ENCODE peak calls at places on chromosomes 6 and 20, in nine cellular contexts. A is cardiac muscle cell, N is adrenal gland, X is PC-3, W is Peyer's patch, M is choroid plexus epithelial cell, O is endodermal cell, I is retinal pigment epithelial cell, T is brain microvascular endothelial cell. D is an unnamed sample.

GRCh38 chr20:50121858-50122271 is 8.9 kb upstream of the UBE2V1 start:
- DNase-seq in W (no peak), A (peak), X (peak), T (no peak), O (peak), M (peak), I (no peak), N (no peak), D (no peak)

GRCh38 chr6:38882157-38882556 is 166.4 kb upstream of the GLP1R start:
- DNase-seq in O (no peak), A (no peak), X (no peak), M (no peak), W (no peak), I (no peak), N (no peak), T (no peak), D (no peak)

GRCh38 chr6:164578616-164579015 is 730.8 kb downstream of the C6orf118 start:
- DNase-seq in A (no peak), I (no peak), X (no peak), N (no peak), T (no peak), O (no peak), W (no peak), M (no peak), D (no peak)

GRCh38 chr6:30855429-30856069 is 28.8 kb upstream of the DDR1 start:
- DNase-seq in X (no peak), W (no peak), A (no peak), I (no peak), N (no peak), M (no peak), O (no peak), T (no peak), D (no peak)

GRCh38 chr20:48308882-48309281 is 518.9 kb downstream of the PREX1 start:
- DNase-seq in W (no peak), X (no peak), O (peak), M (no peak), A (no peak), N (no peak), T (no peak), I (no peak), D (no peak)

GRCh38 chr6:32761084-32761483 is 2.2 kb downstream of the HLA-DQB2 start:
- DNase-seq in M (no peak), X (no peak), O (no peak), N (no peak), I (no peak), A (no peak), T (no peak), W (no peak), D (no peak)

GRCh38 chr20:50151034-50151743 is 2.3 kb downstream of the PEDS1 start:
- DNase-seq in N (no peak), X (peak), T (no peak), A (no peak), M (no peak), O (no peak), I (no peak), W (no peak), D (no peak)

GRCh38 chr6:143901885-143902708 is 37.8 kb downstream of the ZC2HC1B start:
- DNase-seq in T (no peak), O (no peak), X (no peak), N (no peak), I (no peak), W (no peak), M (peak), A (peak), D (no peak)

GRCh38 chr20:23151008-23151703 is 65.0 kb upstream of the CD93 start:
- DNase-seq in M (peak), O (peak), I (no peak), N (no peak), X (no peak), A (no peak), T (no peak), W (peak), D (no peak)

GRCh38 chr20:33024263-33024601 is 7.2 kb upstream of the BPIFB6 start:
- DNase-seq in I (no peak), X (no peak), A (no peak), W (no peak), O (no peak), M (no peak), N (no peak), T (no peak), D (no peak)
- TF ChIP-seq CTCF in I (no peak), X (no peak), A (no peak), W (no peak), O (no peak), M (no peak), N (no peak), T (no peak), D (no peak)

GRCh38 chr6:6320901-6321300 is 439 bp upstream of the F13A1 start:
- DNase-seq in T (no peak), A (no peak), M (no peak), O (peak), W (no peak), X (peak), I (no peak), N (no peak), D (no peak)
- H3K4me3 ChIP-seq in T (no peak), A (no peak), M (no peak), O (peak), W (no peak), X (no peak), I (no peak), N (no peak), D (no peak)

DNA sequence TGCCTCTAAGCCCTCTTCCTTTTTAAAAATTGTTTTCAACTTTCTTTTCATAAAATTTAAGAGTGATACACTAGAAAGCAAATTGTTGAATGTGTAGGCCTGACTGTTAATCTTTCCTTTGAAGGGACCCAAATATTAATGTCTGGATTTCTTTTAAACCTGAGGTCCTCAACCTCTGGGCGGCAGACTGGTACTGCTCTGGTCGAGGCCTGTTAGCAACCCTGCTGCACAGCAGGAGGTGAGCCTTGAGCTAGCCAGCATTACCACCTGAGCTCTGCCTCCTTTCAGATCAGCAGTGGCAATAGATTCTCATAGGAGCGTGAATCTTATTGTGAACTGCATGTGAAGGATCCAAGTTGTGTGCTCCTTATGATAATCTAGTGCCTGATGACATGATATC is 191.2 kb downstream of the MANEA start:
- DNase-seq in A (no peak), W (no peak), M (no peak), T (no peak), I (no peak), O (peak), X (no peak), N (no peak), D (no peak)
- TF ChIP-seq CTCF in A (no peak), W (no peak), M (no peak), T (no peak), I (no peak), O (peak), X (no peak), N (no peak), D (no peak)

DNA sequence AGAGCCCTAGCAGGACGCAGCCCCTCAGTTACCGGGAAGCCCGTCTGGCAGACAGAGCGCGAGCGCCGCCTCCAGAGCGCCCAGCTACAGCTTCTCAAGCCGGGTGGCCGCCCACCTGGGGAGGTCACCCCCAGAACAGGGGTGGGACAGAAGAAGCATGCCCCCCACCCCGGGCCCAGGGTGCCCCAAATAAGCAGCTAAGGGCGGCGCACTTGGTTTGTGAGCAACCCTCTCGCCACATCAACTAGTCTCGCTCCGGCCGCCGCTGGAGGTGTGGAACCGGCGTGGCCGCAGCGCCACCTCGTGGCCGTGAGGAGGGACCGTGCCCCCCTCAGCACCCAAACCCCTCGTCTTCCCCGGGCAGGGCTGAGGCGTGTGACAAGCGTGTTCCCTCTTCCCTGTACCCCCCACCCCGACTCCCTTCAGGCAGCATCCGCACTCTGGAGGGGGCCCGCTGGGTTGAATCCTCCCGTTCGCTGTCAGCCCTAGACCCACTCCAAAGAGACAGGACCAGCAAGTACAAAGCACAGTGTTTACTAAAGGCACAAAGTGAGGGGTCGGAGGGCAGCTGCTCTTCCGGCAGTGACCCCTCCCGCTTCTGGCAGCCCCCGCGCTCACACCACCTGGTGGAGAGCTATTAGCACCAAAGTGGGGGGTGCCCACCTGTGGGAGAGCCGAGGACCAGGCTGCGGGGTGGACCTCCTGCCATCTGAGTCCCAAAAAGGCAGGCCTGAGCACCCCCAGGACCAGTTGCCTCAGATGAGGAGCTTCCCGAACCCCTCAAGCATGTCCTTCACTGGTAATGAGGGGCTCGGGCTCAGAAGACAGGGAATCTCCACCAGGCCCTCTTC is 45.4 kb downstream of the MDFI start:
- DNase-seq in M (peak), O (peak), X (peak), T (peak), A (peak), W (peak), N (peak), I (no peak), D (peak)
- H3K4me3 ChIP-seq in M (peak), O (no peak), X (no peak), T (peak), A (no peak), W (peak), N (peak), I (peak), D (peak)

GRCh38 chr6:166008441-166009369 is 158.9 kb downstream of the TBXT start:
- DNase-seq in N (peak), W (no peak), T (peak), O (peak), I (no peak), A (peak), X (no peak), M (peak), D (no peak)
- TF ChIP-seq CTCF in N (no peak), W (no peak), T (peak), O (peak), I (peak), A (peak), X (no peak), M (peak), D (peak)